ENCODE peak calls at places on chromosome 9, in ten cellular contexts. U is retinal pigment epithelial cell, P is HAP-1, W is prostate gland, I is OCI-LY7, A is RWPE2, K is right atrium auricular region, J is Peyer's patch, B is astrocyte of the spinal cord, H is left ventricle myocardium inferior. F is an unnamed sample.

GRCh38 chr9:71916834-71917534 is 5.5 kb downstream of the C9orf85 start:
- DNase-seq in U (no peak), P (no peak), W (no peak), I (no peak), A (no peak), K (no peak), J (no peak), B (no peak), H (no peak), F (no peak)

GRCh38 chr9:10331157-10331556 is 281.6 kb downstream of the PTPRD start:
- DNase-seq in U (no peak), P (no peak), W (no peak), I (no peak), A (no peak), K (no peak), J (no peak), B (no peak), H (no peak), F (no peak)

GRCh38 chr9:34179528-34180138 is 790 bp downstream of the UBAP1 start:
- DNase-seq in U (no peak), P (no peak), W (peak), I (no peak), A (no peak), K (no peak), J (no peak), B (peak), H (no peak), F (no peak)

GRCh38 chr9:23826120-23826629 is at the start of gene ELAVL2:
- DNase-seq in U (peak), P (peak), W (peak), I (no peak), A (peak), K (peak), J (peak), B (peak), H (peak), F (no peak)

GRCh38 chr9:84751921-84752320 is 82.4 kb downstream of the NTRK2 start:
- DNase-seq in U (peak), P (no peak), W (no peak), I (no peak), A (no peak), K (no peak), J (no peak), B (peak), H (no peak), F (no peak)

GRCh38 chr9:10855847-10856246 is 243.0 kb upstream of the PTPRD start:
- DNase-seq in U (no peak), P (peak), W (no peak), I (no peak), A (no peak), K (no peak), J (no peak), B (peak), H (no peak), F (no peak)

GRCh38 chr9:109107402-109108240 is 12.1 kb downstream of the TMEM245 start:
- DNase-seq in U (no peak), P (no peak), W (no peak), I (no peak), A (no peak), K (no peak), J (no peak), B (peak), H (no peak), F (no peak)

GRCh38 chr9:136100700-136101614 is 5.9 kb upstream of the NACC2 start:
- DNase-seq in U (no peak), P (peak), W (no peak), I (peak), A (no peak), K (no peak), J (no peak), B (no peak), H (no peak), F (no peak)

GRCh38 chr9:119844431-119844830 is 475.2 kb upstream of the BRINP1 start:
- DNase-seq in U (no peak), P (no peak), W (no peak), I (no peak), A (no peak), K (no peak), J (no peak), B (no peak), H (no peak), F (no peak)

GRCh38 chr9:129761293-129761900 is 8.6 kb upstream of the PTGES start:
- DNase-seq in U (no peak), P (no peak), W (no peak), I (no peak), A (no peak), K (peak), J (no peak), B (peak), H (peak), F (no peak)

GRCh38 chr9:76181020-76181641 is 213.1 kb downstream of the RFK start:
- DNase-seq in U (peak), P (no peak), W (peak), I (no peak), A (no peak), K (no peak), J (no peak), B (peak), H (no peak), F (no peak)

GRCh38 chr9:107425110-107426025 is 64.2 kb downstream of the KLF4 start:
- DNase-seq in U (peak), P (peak), W (peak), I (peak), A (no peak), K (peak), J (peak), B (peak), H (peak), F (peak)

GRCh38 chr9:88258012-88258411 is 119.7 kb upstream of the SPATA31C2 start:
- DNase-seq in U (no peak), P (no peak), W (no peak), I (no peak), A (no peak), K (no peak), J (no peak), B (peak), H (peak), F (no peak)

GRCh38 chr9:83646500-83647239 is 23.7 kb downstream of the IDNK start:
- DNase-seq in U (no peak), P (no peak), W (no peak), I (no peak), A (no peak), K (no peak), J (no peak), B (no peak), H (no peak), F (no peak)

GRCh38 chr9:76893395-76893932 is 12.4 kb downstream of the PRUNE2 start:
- DNase-seq in U (peak), P (no peak), W (no peak), I (no peak), A (no peak), K (no peak), J (no peak), B (no peak), H (no peak), F (no peak)

GRCh38 chr9:17829812-17830385 is 251.0 kb downstream of the SH3GL2 start:
- DNase-seq in U (no peak), P (no peak), W (no peak), I (no peak), A (no peak), K (no peak), J (no peak), B (no peak), H (no peak), F (no peak)

GRCh38 chr9:13145340-13145739 is 134.2 kb downstream of the MPDZ start:
- DNase-seq in U (no peak), P (no peak), W (no peak), I (no peak), A (no peak), K (no peak), J (no peak), B (no peak), H (no peak), F (no peak)

GRCh38 chr9:76835571-76836283 is 70.2 kb downstream of the PRUNE2 start:
- DNase-seq in U (no peak), P (no peak), W (no peak), I (no peak), A (no peak), K (no peak), J (no peak), B (peak), H (no peak), F (no peak)

GRCh38 chr9:108386859-108387384 is 468.9 kb downstream of the ACTL7B start:
- DNase-seq in U (no peak), P (no peak), W (no peak), I (no peak), A (no peak), K (no peak), J (no peak), B (peak), H (no peak), F (no peak)

GRCh38 chr9:117718085-117718484 is 13.9 kb downstream of the TLR4 start:
- DNase-seq in U (no peak), P (no peak), W (no peak), I (peak), A (no peak), K (no peak), J (peak), B (peak), H (no peak), F (no peak)

GRCh38 chr9:99025616-99026270 is 79.2 kb upstream of the TGFBR1 start:
- DNase-seq in U (no peak), P (no peak), W (no peak), I (no peak), A (no peak), K (peak), J (no peak), B (no peak), H (no peak), F (no peak)

GRCh38 chr9:13397661-13398060 is 118.2 kb upstream of the MPDZ start:
- DNase-seq in U (no peak), P (no peak), W (no peak), I (no peak), A (no peak), K (no peak), J (no peak), B (no peak), H (no peak), F (no peak)

GRCh38 chr9:97594414-97594921 is 38.7 kb downstream of the TSTD2 start:
- DNase-seq in U (no peak), P (no peak), W (no peak), I (no peak), A (no peak), K (no peak), J (no peak), B (no peak), H (peak), F (peak)

DNA sequence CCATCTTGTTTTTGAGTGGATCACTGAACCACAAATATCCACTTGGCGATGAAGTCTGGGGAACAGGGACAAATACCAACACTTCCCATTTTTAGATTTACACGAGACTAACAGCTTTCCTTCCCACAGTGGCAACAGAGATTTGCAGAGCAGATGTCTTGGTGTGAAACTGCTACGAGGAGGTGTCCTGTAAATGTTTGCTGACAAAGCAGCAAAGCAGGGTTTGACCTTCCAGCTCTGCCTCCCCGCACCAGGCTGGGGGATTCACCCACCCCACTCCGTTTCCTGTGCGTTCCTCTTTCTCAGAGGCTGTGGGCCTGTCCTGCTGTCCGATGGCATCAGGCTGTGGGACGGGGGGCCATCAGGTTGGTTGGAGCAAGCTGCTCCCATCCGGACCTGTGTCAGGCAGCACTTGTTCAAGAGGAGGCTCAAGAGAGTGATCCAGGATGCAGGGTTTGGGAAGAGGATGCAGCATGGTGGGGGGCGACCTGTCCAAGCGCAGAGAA is 693 bp upstream of the RGS3 start:
- DNase-seq in U (no peak), P (no peak), W (no peak), I (no peak), A (no peak), K (peak), J (no peak), B (no peak), H (no peak), F (no peak)
- H3K4me3 ChIP-seq in U (no peak), P (no peak), W (no peak), I (no peak), A (no peak), K (peak), J (no peak), B (no peak), H (no peak), F (peak)

GRCh38 chr9:70405808-70406445 is 8.5 kb downstream of the KLF9 start:
- DNase-seq in U (no peak), P (peak), W (no peak), I (no peak), A (no peak), K (no peak), J (no peak), B (no peak), H (no peak), F (no peak)
- H3K4me3 ChIP-seq in U (no peak), P (no peak), W (no peak), I (no peak), A (no peak), K (no peak), J (no peak), B (no peak), H (peak), F (peak)

GRCh38 chr9:131672451-131672850 is 67.4 kb downstream of the RAPGEF1 start:
- DNase-seq in U (no peak), P (no peak), W (no peak), I (no peak), A (no peak), K (peak), J (no peak), B (no peak), H (no peak), F (no peak)
- H3K4me3 ChIP-seq in U (no peak), P (no peak), W (no peak), I (peak), A (no peak), K (no peak), J (no peak), B (no peak), H (no peak), F (no peak)

DNA sequence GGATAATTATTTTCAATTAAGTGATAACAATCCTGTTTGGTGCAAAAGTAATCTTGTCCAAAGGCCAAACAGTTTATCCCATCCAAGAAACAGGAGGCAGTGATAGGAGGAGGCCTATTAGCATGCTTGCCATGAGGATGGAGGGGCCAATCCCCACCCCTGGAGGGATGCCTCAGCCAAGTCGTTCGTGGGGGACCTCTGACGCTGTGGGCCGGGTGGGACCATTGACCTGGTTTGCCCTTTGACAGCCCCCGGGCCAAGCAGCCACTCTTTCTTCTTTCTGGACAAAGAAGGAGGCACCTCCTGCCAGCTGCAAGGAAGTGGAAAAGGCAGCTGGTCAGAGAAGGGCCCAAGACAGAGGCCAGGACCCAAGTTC is 39.5 kb upstream of the GRHPR start:
- DNase-seq in U (no peak), P (no peak), W (no peak), I (peak), A (no peak), K (no peak), J (no peak), B (no peak), H (no peak), F (no peak)
- H3K4me3 ChIP-seq in U (no peak), P (no peak), W (no peak), I (peak), A (no peak), K (no peak), J (no peak), B (no peak), H (no peak), F (no peak)

DNA sequence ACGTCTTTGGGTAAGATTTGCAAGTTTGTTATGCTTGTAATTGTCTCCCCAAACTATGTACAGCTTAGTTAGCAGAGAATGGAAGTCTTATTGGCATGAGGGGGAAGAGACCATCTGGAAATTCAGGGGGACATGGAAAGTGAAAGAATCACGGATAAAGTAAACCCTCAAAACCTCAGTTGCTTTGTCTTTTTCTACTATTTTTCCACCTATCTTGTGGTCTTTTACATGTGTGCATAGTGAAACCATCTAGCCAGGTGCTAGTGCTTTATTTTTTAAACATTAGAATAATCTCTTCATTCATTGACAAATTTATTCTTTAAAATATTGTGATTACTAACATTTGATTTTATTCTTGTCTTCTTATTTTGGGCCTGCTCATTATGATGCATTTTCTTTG is 441.1 kb upstream of the RORB start:
- DNase-seq in U (no peak), P (no peak), W (no peak), I (no peak), A (no peak), K (no peak), J (no peak), B (no peak), H (no peak), F (no peak)
- H3K4me3 ChIP-seq in U (no peak), P (no peak), W (no peak), I (no peak), A (no peak), K (no peak), J (no peak), B (no peak), H (no peak), F (no peak)

GRCh38 chr9:134804871-134805270 is 75.7 kb upstream of the FCN2 start:
- DNase-seq in U (no peak), P (no peak), W (no peak), I (no peak), A (no peak), K (no peak), J (no peak), B (no peak), H (no peak), F (no peak)
- H3K4me3 ChIP-seq in U (no peak), P (no peak), W (no peak), I (no peak), A (no peak), K (no peak), J (no peak), B (no peak), H (no peak), F (no peak)

GRCh38 chr9:1083325-1083913 is 33.3 kb downstream of the DMRT2 start:
- DNase-seq in U (no peak), P (peak), W (no peak), I (no peak), A (peak), K (no peak), J (no peak), B (no peak), H (peak), F (no peak)
- H3K4me3 ChIP-seq in U (no peak), P (no peak), W (no peak), I (no peak), A (peak), K (no peak), J (no peak), B (no peak), H (peak), F (peak)

GRCh38 chr9:93262537-93263310 is 78.8 kb downstream of the WNK2 start:
- DNase-seq in U (no peak), P (no peak), W (no peak), I (no peak), A (no peak), K (peak), J (no peak), B (no peak), H (no peak), F (peak)

GRCh38 chr9:93261281-93261680 is 77.3 kb downstream of the WNK2 start:
- DNase-seq in U (no peak), P (no peak), W (no peak), I (peak), A (no peak), K (peak), J (peak), B (no peak), H (no peak), F (peak)

GRCh38 chr9:93260290-93261066 is 76.5 kb downstream of the WNK2 start:
- DNase-seq in U (no peak), P (no peak), W (no peak), I (no peak), A (no peak), K (peak), J (peak), B (no peak), H (no peak), F (peak)

GRCh38 chr9:93263334-93264229 is 79.6 kb downstream of the WNK2 start:
- DNase-seq in U (no peak), P (no peak), W (no peak), I (peak), A (no peak), K (no peak), J (peak), B (no peak), H (no peak), F (peak)

DNA sequence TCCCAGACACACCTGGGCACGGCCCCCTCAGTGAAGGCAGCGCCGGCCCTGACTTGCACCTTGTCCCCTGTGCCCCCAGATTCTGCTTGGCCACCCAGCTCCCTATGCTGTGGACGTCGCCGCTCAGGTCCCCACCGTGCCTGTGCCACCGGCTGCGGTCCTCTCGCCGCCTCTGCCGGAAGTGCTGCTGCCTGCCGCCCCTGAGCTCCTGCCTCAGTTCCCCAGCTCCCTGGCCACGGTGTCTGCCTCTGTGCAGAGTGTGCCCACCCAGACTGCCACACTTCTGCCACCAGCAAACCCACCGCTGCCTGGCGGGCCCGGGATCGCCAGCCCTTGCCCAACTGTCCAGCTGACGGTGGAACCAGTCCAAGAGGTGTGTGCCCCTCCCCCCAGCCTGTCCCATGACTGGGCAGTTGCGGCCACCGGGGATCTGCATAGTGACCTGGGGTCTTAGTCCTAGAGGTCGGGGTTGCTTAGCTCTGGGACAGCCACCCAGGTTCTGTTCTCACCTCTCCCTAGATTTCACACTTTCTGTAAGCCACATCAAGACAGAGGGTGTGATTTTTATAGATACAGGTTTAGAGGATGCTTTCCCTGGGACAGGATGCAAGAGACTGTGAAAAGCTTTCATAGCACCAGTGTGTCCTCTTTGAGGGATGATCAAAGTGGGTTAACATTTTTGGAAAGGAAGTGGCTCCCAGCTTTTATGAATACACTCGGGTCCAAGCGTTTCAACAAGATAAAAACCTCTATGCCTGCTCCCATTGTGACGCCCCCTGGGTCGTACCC is 78.0 kb downstream of the WNK2 start:
- DNase-seq in U (no peak), P (no peak), W (no peak), I (peak), A (peak), K (peak), J (peak), B (no peak), H (no peak), F (peak)
- H3K4me3 ChIP-seq in U (no peak), P (no peak), W (no peak), I (no peak), A (no peak), K (no peak), J (no peak), B (no peak), H (no peak), F (no peak)